ENCODE peak calls at places on chromosomes 16 and 17, in five cellular contexts. Q is stomach, Z is IMR-90, Y is body of pancreas, G is HCT116. D is an unnamed sample. For H3K9me3, the result is how much of the 10 kb centered on the place peaks cover.

GRCh38 chr17:44909681-44910144 is 5.6 kb downstream of the GFAP start:
- DNase-seq in Q (no peak), Z (peak), G (no peak), Y (no peak), D (no peak)

GRCh38 chr17:47423406-47424295 is 99.9 kb downstream of the EFCAB13 start:
- DNase-seq in Y (peak), G (no peak), Z (no peak), Q (peak), D (peak)

GRCh38 chr17:75754378-75755204 is 10.4 kb downstream of the GALK1 start:
- DNase-seq in Z (no peak), G (no peak), Q (no peak), Y (no peak), D (no peak)

GRCh38 chr17:65559802-65560627 is 1.4 kb downstream of the AXIN2 start:
- DNase-seq in Y (peak), Q (peak), G (no peak), Z (no peak), D (peak)

GRCh38 chr16:28096974-28097373 is 33.5 kb upstream of the GSG1L start:
- DNase-seq in Y (no peak), G (no peak), Q (no peak), Z (no peak), D (no peak)

GRCh38 chr16:83040174-83040573 is 413.4 kb downstream of the CDH13 start:
- DNase-seq in Y (no peak), G (no peak), Q (no peak), Z (peak), D (no peak)

GRCh38 chr16:62700456-62701280 is 664.4 kb upstream of the CDH8 start:
- DNase-seq in Q (no peak), G (no peak), Z (no peak), Y (no peak), D (no peak)

GRCh38 chr17:76385892-76386786 is 1.7 kb downstream of the SPHK1 start:
- DNase-seq in Y (peak), Z (peak), G (peak), Q (peak), D (peak)

GRCh38 chr17:32523017-32523680 is 36.4 kb downstream of the CDK5R1 start:
- DNase-seq in Z (no peak), Q (no peak), Y (no peak), G (no peak), D (no peak)

GRCh38 chr17:36524428-36524876 is 10.2 kb downstream of the MYO19 start:
- DNase-seq in Z (peak), Q (no peak), G (no peak), Y (no peak), D (no peak)

GRCh38 chr17:31672161-31672819 is 186.8 kb downstream of the COPRS start:
- DNase-seq in G (no peak), Y (no peak), Q (no peak), Z (no peak), D (no peak)

GRCh38 chr17:42276609-42277341 is 584 bp upstream of the STAT5B start:
- DNase-seq in Q (peak), Z (peak), Y (peak), G (no peak), D (peak)

GRCh38 chr17:76562734-76563148 is 22.9 kb downstream of the PRCD start:
- DNase-seq in Q (no peak), G (no peak), Y (no peak), Z (peak), D (no peak)

GRCh38 chr17:31374083-31374447 is 17.4 kb upstream of the RAB11FIP4 start:
- DNase-seq in Q (no peak), Z (no peak), G (no peak), Y (no peak), D (no peak)

GRCh38 chr16:31471875-31472558 is at the start of gene TGFB1I1:
- DNase-seq in Q (no peak), G (no peak), Z (peak), Y (no peak), D (peak)

GRCh38 chr16:48609453-48610023 is 442 bp downstream of the N4BP1 start:
- DNase-seq in Q (peak), Z (peak), Y (peak), G (no peak), D (peak)

GRCh38 chr16:70614208-70614951 is 32.0 kb upstream of the IL34 start:
- DNase-seq in Z (no peak), Y (no peak), G (no peak), Q (no peak), D (no peak)

GRCh38 chr17:35892091-35892637 is 12.0 kb upstream of the CCL5 start:
- DNase-seq in G (no peak), Y (no peak), Z (peak), Q (no peak), D (no peak)

GRCh38 chr17:48995871-48996695 is 1.1 kb upstream of the IGF2BP1 start:
- DNase-seq in Z (no peak), Q (no peak), G (no peak), Y (no peak), D (no peak)

GRCh38 chr16:57039148-57039812 is 49.9 kb downstream of the NLRC5 start:
- DNase-seq in Z (peak), Y (no peak), G (no peak), Q (no peak), D (no peak)

GRCh38 chr17:31582151-31582907 is 190.9 kb downstream of the RAB11FIP4 start:
- DNase-seq in Y (peak), Q (peak), Z (peak), G (no peak), D (peak)

GRCh38 chr16:72313903-72314302 is 141.9 kb upstream of the PMFBP1 start:
- DNase-seq in Z (no peak), G (no peak), Y (no peak), Q (no peak), D (no peak)

GRCh38 chr16:53219795-53220194 is 165.0 kb downstream of the CHD9 start:
- DNase-seq in G (no peak), Y (no peak), Q (no peak), Z (peak), D (no peak)

GRCh38 chr16:84836234-84836647 is 16.5 kb downstream of the CRISPLD2 start:
- DNase-seq in Q (peak), Y (peak), G (no peak), Z (peak), D (peak)

GRCh38 chr16:50538411-50539052 is 9.7 kb upstream of the NKD1 start:
- DNase-seq in Y (no peak), Z (no peak), Q (no peak), G (no peak), D (no peak)

GRCh38 chr16:1428511-1428910 is 2.4 kb upstream of the PERCC1 start:
- DNase-seq in Z (no peak), Y (no peak), G (no peak), Q (no peak), D (no peak)

GRCh38 chr16:68548947-68549346 is 9.9 kb downstream of the ZFP90 start:
- DNase-seq in Z (no peak), G (no peak), Q (no peak), Y (no peak), D (no peak)

GRCh38 chr16:87324411-87325275 is 7.5 kb upstream of the C16orf95 start:
- DNase-seq in G (no peak), Z (peak), Q (no peak), Y (peak), D (peak)

GRCh38 chr16:49854227-49855203 is 1.4 kb downstream of the ZNF423 start:
- DNase-seq in Q (no peak), Z (no peak), G (no peak), Y (peak), D (peak)

GRCh38 chr17:27079660-27080059 is 214.3 kb upstream of the WSB1 start:
- DNase-seq in Q (no peak), G (no peak), Y (no peak), Z (no peak), D (no peak)
- H3K9me3 ChIP-seq in Q (under half), G (under half), Y (under half), Z (under half), D (under half)

DNA sequence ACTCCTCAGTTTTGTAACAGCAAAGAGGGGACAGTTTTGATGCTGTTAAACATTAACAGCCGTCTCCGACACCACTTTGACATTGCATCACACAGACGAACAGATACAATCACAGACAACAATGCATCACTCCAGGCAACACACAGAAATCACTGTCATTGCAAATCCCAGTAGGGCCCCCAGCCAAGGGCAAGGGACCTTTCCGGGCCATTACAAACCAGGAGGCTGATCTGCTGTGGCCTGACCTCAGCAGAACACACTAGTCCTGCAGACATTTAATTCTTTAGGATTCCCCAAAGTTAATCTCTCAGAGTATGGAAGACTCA is 136.2 kb upstream of the RCVRN start:
- DNase-seq in G (no peak), Z (no peak), Q (no peak), Y (no peak), D (no peak)
- H3K27ac ChIP-seq in G (no peak), Z (no peak), Q (no peak), Y (no peak), D (no peak)

DNA sequence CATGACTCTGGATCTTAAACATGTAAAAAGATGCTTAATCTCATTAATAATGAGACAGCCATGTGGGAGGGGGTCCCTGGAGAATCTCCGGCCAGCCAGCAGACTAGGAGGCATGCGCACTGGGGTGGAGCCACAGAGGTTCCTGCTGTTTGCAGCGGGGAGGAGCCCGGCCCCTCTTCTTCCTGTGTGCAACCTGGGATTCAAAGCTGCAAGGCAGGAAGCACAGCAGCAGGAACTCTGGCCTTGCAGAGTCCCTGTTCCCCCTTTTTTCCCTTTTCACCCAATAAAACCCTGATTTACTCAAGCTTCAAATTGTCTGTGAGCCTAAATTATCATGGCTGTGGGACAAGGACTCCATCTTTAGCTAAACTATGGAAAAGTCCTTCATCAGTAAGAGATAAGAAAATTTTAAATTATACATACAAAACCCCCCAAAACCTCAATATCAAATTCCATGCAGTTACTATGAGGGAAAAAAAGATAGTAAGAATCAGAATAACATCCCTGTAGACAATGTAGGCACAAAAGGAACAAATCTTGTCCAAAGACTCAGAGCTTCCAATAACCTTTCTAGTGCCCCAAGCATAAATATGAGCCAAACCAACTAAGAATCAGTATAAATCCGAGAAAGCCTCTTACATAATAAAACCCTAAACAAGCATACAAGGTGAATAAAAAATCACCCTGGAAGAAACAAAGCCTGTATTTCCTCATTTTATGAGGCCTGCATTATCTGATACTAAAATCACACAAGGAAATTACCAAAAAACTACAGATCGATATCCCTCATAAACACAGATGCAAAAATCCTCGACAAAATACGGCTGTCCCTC is 12.1 kb downstream of the CFDP1 start:
- DNase-seq in Y (peak), Z (peak), G (no peak), Q (peak), D (peak)
- TF ChIP-seq POLR2A in Y (no peak), Z (no peak), G (no peak), Q (no peak), D (no peak)

GRCh38 chr16:35605921-35606320 is 2146.5 kb downstream of the TP53TG3F start:
- DNase-seq in Z (no peak), Y (no peak), G (no peak), Q (no peak), D (no peak)

GRCh38 chr16:35596467-35596866 is 2137.1 kb downstream of the TP53TG3F start:
- DNase-seq in Q (no peak), Y (no peak), G (no peak), Z (no peak), D (no peak)

GRCh38 chr16:35598696-35599332 is 2139.4 kb downstream of the TP53TG3F start:
- DNase-seq in G (peak), Q (no peak), Z (no peak), Y (no peak), D (no peak)

GRCh38 chr16:35599429-35600165 is 2140.2 kb downstream of the TP53TG3F start:
- DNase-seq in Q (no peak), Z (no peak), G (no peak), Y (no peak), D (no peak)

GRCh38 chr16:35602116-35602515 is 2142.7 kb downstream of the TP53TG3F start:
- DNase-seq in Z (no peak), Q (no peak), Y (no peak), G (no peak), D (no peak)
- H3K9me3 ChIP-seq in Z (under half), Q (under half), Y (under half), G (under half), D (under half)

DNA sequence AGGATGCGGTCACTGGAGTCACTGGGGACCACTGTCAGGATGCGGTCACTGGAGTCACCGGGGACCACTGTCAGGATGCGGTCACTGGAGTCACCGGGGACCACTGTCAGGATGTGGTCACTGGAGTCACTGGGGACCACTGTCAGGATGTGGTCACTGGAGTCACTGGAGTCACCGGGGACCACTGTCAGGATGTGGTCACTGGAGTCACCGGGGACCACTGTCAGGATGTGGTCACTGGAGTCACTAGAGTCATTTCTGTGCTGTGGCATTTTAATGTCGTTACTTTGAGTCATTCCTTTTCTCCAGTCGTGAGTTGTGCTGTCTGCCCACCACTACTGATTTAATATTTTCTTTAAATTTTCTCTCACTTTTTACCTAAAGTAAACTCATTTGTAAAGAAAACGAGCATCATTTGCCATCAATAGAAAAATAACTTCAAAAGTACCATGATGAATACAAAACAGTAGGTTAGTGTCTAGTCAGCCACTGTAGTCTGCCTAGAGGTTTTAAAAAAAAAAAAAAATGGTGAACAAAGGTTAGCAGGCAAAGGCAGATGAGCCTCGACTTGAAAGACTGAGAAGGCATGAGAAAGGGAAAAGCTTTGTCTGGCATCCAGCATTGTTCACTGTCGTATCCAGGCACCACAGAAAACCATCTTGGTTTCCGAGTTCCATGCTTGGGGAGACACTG is 346.6 kb downstream of the SNX29 start:
- DNase-seq in Z (no peak), G (no peak), Y (no peak), Q (no peak), D (no peak)
- H3K27ac ChIP-seq in Z (no peak), G (no peak), Y (no peak), Q (no peak), D (no peak)

DNA sequence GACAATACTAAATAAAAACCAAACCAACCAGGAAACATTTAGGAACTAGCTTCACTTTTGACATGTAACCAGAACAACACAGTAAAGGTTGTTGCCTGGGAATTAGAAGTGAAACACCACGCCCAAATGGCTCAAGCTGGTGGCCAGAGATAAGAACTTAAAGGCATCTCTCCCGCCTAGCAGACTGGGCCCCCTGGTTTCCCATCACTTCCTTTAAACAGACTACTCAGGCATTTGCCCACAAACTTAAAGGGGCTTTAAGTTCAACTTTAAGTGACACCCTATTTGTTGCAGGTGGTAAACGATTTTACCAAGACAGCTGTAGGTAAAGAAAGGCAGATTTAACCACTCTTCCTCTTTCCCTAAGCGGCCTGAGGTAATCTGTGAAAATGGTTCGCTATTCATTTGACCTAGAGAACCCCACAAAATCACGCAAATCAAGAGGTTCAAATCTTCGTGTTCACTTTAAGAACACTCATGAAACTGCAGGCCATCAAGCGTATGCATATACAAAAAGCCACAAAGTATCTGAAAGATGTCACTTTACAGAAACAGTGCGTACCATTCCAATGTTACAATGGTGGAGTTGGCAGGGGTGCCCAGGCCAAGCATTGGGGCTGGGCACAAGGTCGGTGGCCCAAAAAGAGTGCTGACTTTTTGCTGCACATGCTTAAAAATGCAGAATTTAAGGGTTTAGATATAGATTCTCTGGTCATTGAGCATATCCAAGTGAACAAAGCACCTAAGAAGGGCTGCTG is 40.8 kb upstream of the BPTF start:
- DNase-seq in Z (no peak), Y (no peak), G (no peak), Q (peak), D (peak)
- TF ChIP-seq POLR2A in Z (no peak), Y (no peak), G (no peak), Q (no peak), D (no peak)